ENCODE peak calls at places on chromosomes 11 and 22, in eight cellular contexts. W, Y, G, P, U, X, T and J are unnamed samples.

GRCh38 chr11:60957188-60957587 is 5.2 kb upstream of the SLC15A3 start:
- DNase-seq in X (no peak), Y (no peak), U (no peak), W (no peak), P (no peak), G (no peak), T (no peak), J (no peak)

GRCh38 chr11:31646206-31646605 is 136.6 kb downstream of the ELP4 start:
- DNase-seq in T (no peak), W (no peak), U (no peak), G (no peak), P (no peak), Y (no peak), X (no peak), J (no peak)

GRCh38 chr11:74870485-74870884 is 78.4 kb downstream of the XRRA1 start:
- DNase-seq in U (no peak), G (no peak), T (peak), P (no peak), Y (no peak), W (no peak), X (no peak), J (peak)

GRCh38 chr11:120657306-120658070 is 145.9 kb downstream of the GRIK4 start:
- DNase-seq in U (no peak), W (no peak), T (peak), X (no peak), P (no peak), Y (no peak), G (no peak), J (no peak)

GRCh38 chr22:40966683-40967082 is 15.5 kb downstream of the RBX1 start:
- DNase-seq in Y (no peak), P (no peak), U (no peak), X (no peak), T (no peak), W (no peak), G (no peak), J (no peak)

GRCh38 chr22:35587447-35587870 is 29.7 kb downstream of the MB start:
- DNase-seq in T (no peak), X (no peak), G (no peak), U (no peak), W (no peak), Y (no peak), P (no peak), J (no peak)

GRCh38 chr22:17388235-17388634 is 19.0 kb downstream of the CECR2 start:
- DNase-seq in G (no peak), Y (no peak), W (no peak), U (no peak), T (no peak), X (no peak), P (no peak), J (no peak)

GRCh38 chr22:41341990-41342389 is 39.8 kb upstream of the TEF start:
- DNase-seq in Y (no peak), P (no peak), W (no peak), U (no peak), X (no peak), G (peak), T (peak), J (no peak)

GRCh38 chr11:69774354-69775162 is 583 bp downstream of the FGF4 start:
- DNase-seq in T (no peak), P (no peak), X (no peak), Y (no peak), G (no peak), U (no peak), W (no peak), J (no peak)

GRCh38 chr11:6013042-6013441 is 6.3 kb upstream of the OR56A4 start:
- DNase-seq in T (no peak), Y (no peak), X (no peak), G (no peak), W (no peak), P (no peak), U (no peak), J (no peak)

GRCh38 chr22:37196539-37197450 is 8.7 kb upstream of the C1QTNF6 start:
- DNase-seq in U (no peak), X (no peak), W (no peak), P (no peak), G (no peak), T (no peak), Y (no peak), J (no peak)

GRCh38 chr22:16824718-16825687 is at the start of gene XKR3:
- DNase-seq in P (no peak), T (peak), U (no peak), G (peak), X (no peak), W (no peak), Y (no peak), J (no peak)

GRCh38 chr11:2825886-2826678 is 59.5 kb downstream of the CDKN1C start:
- DNase-seq in U (peak), Y (no peak), P (no peak), W (no peak), X (no peak), T (no peak), G (no peak), J (no peak)

GRCh38 chr11:46222485-46223251 is 54.8 kb upstream of the CREB3L1 start:
- DNase-seq in W (no peak), T (no peak), P (no peak), G (no peak), U (no peak), X (no peak), Y (no peak), J (no peak)

GRCh38 chr22:21020802-21021429 is 6.0 kb downstream of the P2RX6 start:
- DNase-seq in X (no peak), P (no peak), W (peak), T (no peak), U (no peak), G (no peak), Y (no peak), J (peak)

GRCh38 chr11:67022341-67022933 is 497 bp upstream of the SYT12 start:
- DNase-seq in P (no peak), X (no peak), W (no peak), G (no peak), Y (no peak), U (no peak), T (no peak), J (no peak)

GRCh38 chr11:1770528-1770927 is 6.8 kb upstream of the CTSD start:
- DNase-seq in G (no peak), T (no peak), X (no peak), Y (no peak), U (no peak), P (no peak), W (no peak), J (no peak)

GRCh38 chr11:13205446-13205845 is 72.1 kb upstream of the BMAL1 start:
- DNase-seq in P (no peak), T (no peak), Y (no peak), W (no peak), X (no peak), U (no peak), G (no peak), J (no peak)